ENCODE peak calls at places on chromosomes 5 and 9, in ten cellular contexts. V is DMS153; B is hepatocyte; E is esophagus squamous epithelium; I is Panc1; Q is caudate nucleus; U is activated CD4-positive, alpha-beta T cell treated with anti-CD3 and anti-CD28 coated beads, Interleukin-2, amount 50 U/mL, for 1 hour; H is NCI-H2171 treated with DMSO at 0.1 percent for 48 hours; A is germinal center; G is GOT3. X is an unnamed sample.

GRCh38 chr5:172102913-172103629 is 85.0 kb downstream of the STK10 start:
- DNase-seq in V (no peak), B (peak; percentile 64), E (no peak), I (peak; percentile 47), Q (no peak), U (no peak), H (no peak), A (no peak), G (peak; percentile 82), X (no peak)

GRCh38 chr5:177332031-177332895 is 19.2 kb downstream of the LMAN2 start:
- DNase-seq in V (no peak), B (no peak), E (no peak), I (no peak), Q (no peak), U (no peak), H (no peak), A (no peak), G (no peak), X (no peak)

GRCh38 chr5:58493136-58493535 is 1.9 kb downstream of the GAPT start:
- DNase-seq in V (no peak), B (no peak), E (no peak), I (no peak), Q (no peak), U (no peak), H (no peak), A (no peak), G (no peak), X (no peak)

GRCh38 chr9:98455957-98456621 is 200.6 kb upstream of the TBC1D2 start:
- DNase-seq in V (no peak), B (peak; percentile 26), E (no peak), I (no peak), Q (no peak), U (no peak), H (no peak), A (no peak), G (no peak), X (no peak)

GRCh38 chr5:110262754-110263153 is 463.7 kb downstream of the TMEM232 start:
- DNase-seq in V (no peak), B (no peak), E (no peak), I (no peak), Q (no peak), U (no peak), H (no peak), A (no peak), G (no peak), X (no peak)

GRCh38 chr9:97763884-97764283 is 66.7 kb upstream of the XPA start:
- DNase-seq in V (no peak), B (no peak), E (no peak), I (no peak), Q (no peak), U (no peak), H (no peak), A (no peak), G (no peak), X (no peak)

GRCh38 chr9:134769084-134769455 is 111.5 kb upstream of the FCN2 start:
- DNase-seq in V (no peak), B (no peak), E (no peak), I (no peak), Q (no peak), U (no peak), H (no peak), A (no peak), G (no peak), X (no peak)

GRCh38 chr5:136199408-136199807 is 6.4 kb upstream of the SMIM32 start:
- DNase-seq in V (no peak), B (no peak), E (no peak), I (no peak), Q (no peak), U (no peak), H (no peak), A (no peak), G (no peak), X (no peak)

GRCh38 chr9:23073136-23073535 is 626.5 kb downstream of the DMRTA1 start:
- DNase-seq in V (no peak), B (no peak), E (no peak), I (no peak), Q (no peak), U (no peak), H (no peak), A (no peak), G (no peak), X (no peak)

GRCh38 chr5:158682631-158683030 is 417.1 kb downstream of the EBF1 start:
- DNase-seq in V (no peak), B (no peak), E (no peak), I (no peak), Q (no peak), U (no peak), H (no peak), A (no peak), G (no peak), X (no peak)

GRCh38 chr5:141695627-141696180 is 13.7 kb upstream of the ARAP3 start:
- DNase-seq in V (no peak), B (no peak), E (no peak), I (no peak), Q (peak; percentile 36), U (no peak), H (no peak), A (no peak), G (no peak), X (no peak)

GRCh38 chr5:53424691-53425597 is 55.5 kb upstream of the FST start:
- DNase-seq in V (no peak), B (no peak), E (no peak), I (no peak), Q (no peak), U (no peak), H (no peak), A (no peak), G (no peak), X (no peak)

GRCh38 chr5:81896764-81897163 is 75.1 kb upstream of the ATG10 start:
- DNase-seq in V (no peak), B (no peak), E (no peak), I (no peak), Q (no peak), U (no peak), H (no peak), A (no peak), G (no peak), X (no peak)

GRCh38 chr5:62284946-62285891 is 20.8 kb upstream of the KIF2A start:
- DNase-seq in V (no peak), B (no peak), E (no peak), I (no peak), Q (no peak), U (no peak), H (no peak), A (no peak), G (no peak), X (no peak)

GRCh38 chr9:121876658-121877271 is 216.3 kb downstream of the TTLL11 start:
- DNase-seq in V (no peak), B (no peak), E (no peak), I (no peak), Q (no peak), U (no peak), H (no peak), A (no peak), G (no peak), X (no peak)

GRCh38 chr5:74027732-74028338 is 401.8 kb downstream of the ARHGEF28 start:
- DNase-seq in V (no peak), B (no peak), E (no peak), I (no peak), Q (no peak), U (no peak), H (no peak), A (no peak), G (no peak), X (no peak)

GRCh38 chr9:82763631-82764030 is 299.3 kb downstream of the RASEF start:
- DNase-seq in V (no peak), B (no peak), E (no peak), I (no peak), Q (no peak), U (no peak), H (peak; percentile 59), A (no peak), G (no peak), X (peak; percentile 5)

GRCh38 chr5:28174691-28175090 is 1136.3 kb upstream of the CDH9 start:
- DNase-seq in V (no peak), B (no peak), E (no peak), I (no peak), Q (no peak), U (no peak), H (no peak), A (no peak), G (no peak), X (no peak)

GRCh38 chr9:124621371-124622328 is 114.5 kb upstream of the NR5A1 start:
- DNase-seq in V (no peak), B (no peak), E (no peak), I (no peak), Q (no peak), U (no peak), H (no peak), A (no peak), G (no peak), X (no peak)

GRCh38 chr5:177434437-177434836 is 8.0 kb downstream of the GRK6 start:
- DNase-seq in V (no peak), B (no peak), E (no peak), I (no peak), Q (no peak), U (peak; percentile 43), H (no peak), A (no peak), G (no peak), X (no peak)

GRCh38 chr5:167339205-167339604 is 952.2 kb upstream of the WWC1 start:
- DNase-seq in V (no peak), B (no peak), E (no peak), I (no peak), Q (no peak), U (no peak), H (no peak), A (no peak), G (no peak), X (no peak)

GRCh38 chr5:140297283-140297682 is 5.6 kb downstream of the PFDN1 start:
- DNase-seq in V (no peak), B (no peak), E (no peak), I (no peak), Q (no peak), U (no peak), H (no peak), A (no peak), G (no peak), X (no peak)

GRCh38 chr9:84054341-84055010 is 73.9 kb downstream of the RMI1 start:
- DNase-seq in V (no peak), B (no peak), E (no peak), I (no peak), Q (no peak), U (no peak), H (no peak), A (no peak), G (no peak), X (no peak)

GRCh38 chr9:18907927-18908625 is 124.9 kb downstream of the SAXO1 start:
- DNase-seq in V (no peak), B (no peak), E (no peak), I (no peak), Q (no peak), U (no peak), H (no peak), A (no peak), G (no peak), X (no peak)

GRCh38 chr5:39517800-39518199 is 93.0 kb upstream of the DAB2 start:
- DNase-seq in V (no peak), B (no peak), E (no peak), I (no peak), Q (no peak), U (no peak), H (no peak), A (no peak), G (no peak), X (no peak)

GRCh38 chr9:124894741-124895170 is 32.8 kb downstream of the ARPC5L start:
- DNase-seq in V (no peak), B (peak; percentile 42), E (no peak), I (no peak), Q (no peak), U (peak; percentile 34), H (peak; percentile 37), A (no peak), G (no peak), X (peak; percentile 83)

GRCh38 chr9:137049544-137050449 is 3.8 kb upstream of the NPDC1 start:
- DNase-seq in V (no peak), B (peak; percentile 80), E (no peak), I (no peak), Q (peak; percentile 46), U (peak; percentile 58), H (peak; percentile 57), A (no peak), G (no peak), X (peak; percentile 62)

GRCh38 chr9:116547729-116548426 is 139.2 kb upstream of the TRIM32 start:
- DNase-seq in V (no peak), B (peak; percentile 14), E (no peak), I (no peak), Q (peak; percentile 23), U (no peak), H (no peak), A (no peak), G (no peak), X (no peak)